ENCODE peak calls at places on chromosomes 4 and X, in four cellular contexts. J, Z, U and F are unnamed samples.

GRCh38 chr4:68021185-68021584 is 57.9 kb upstream of the TMPRSS11A start:
- DNase-seq in Z (no peak), J (peak; percentile 83), U (no peak), F (no peak)

GRCh38 chrX:10633722-10634121 is 13.3 kb upstream of the MID1 start:
- DNase-seq in Z (peak; percentile 69), J (peak; percentile 94), U (peak; percentile 39), F (no peak)

GRCh38 chrX:15973299-15973698 is 118.7 kb upstream of the AP1S2 start:
- DNase-seq in J (peak; percentile 1), U (no peak), Z (no peak), F (no peak)

GRCh38 chrX:386768-387575 is at the start of gene PPP2R3B:
- DNase-seq in J (peak; percentile 91), U (peak; percentile 89), Z (peak; percentile 100), F (peak; percentile 79)

GRCh38 chrX:123083924-123084323 is 100.2 kb upstream of the GRIA3 start:
- DNase-seq in U (no peak), J (peak; percentile 60), Z (no peak), F (no peak)

GRCh38 chrX:56564182-56564885 is 907 bp downstream of the UBQLN2 start:
- DNase-seq in J (peak; percentile 72), U (peak; percentile 15), Z (peak; percentile 78), F (no peak)

GRCh38 chrX:47191331-47191730 is 2.3 kb upstream of the UBA1 start:
- DNase-seq in U (no peak), Z (peak; percentile 60), J (no peak), F (no peak)

GRCh38 chr4:170090667-170091052 is 904 bp upstream of the AADAT start:
- DNase-seq in J (peak; percentile 29), Z (peak; percentile 81), U (no peak), F (no peak)

GRCh38 chrX:153576961-153577360 is 22.0 kb downstream of the CCNQ start:
- DNase-seq in J (no peak), Z (peak; percentile 52), U (no peak), F (no peak)

GRCh38 chrX:47776301-47776700 is 60.4 kb upstream of the ZNF81 start:
- DNase-seq in Z (no peak), U (no peak), J (no peak), F (no peak)

GRCh38 chrX:148135738-148136137 is 154.6 kb downstream of the FMR1NB start:
- DNase-seq in U (no peak), Z (no peak), J (peak; percentile 1), F (no peak)

GRCh38 chrX:96387801-96388200 is 296.8 kb upstream of the DIAPH2 start:
- DNase-seq in U (no peak), J (no peak), Z (no peak), F (no peak)

GRCh38 chr4:156615066-156615514 is 356.5 kb downstream of the PDGFC start:
- DNase-seq in Z (peak; percentile 70), J (peak; percentile 100), U (no peak), F (peak; percentile 91)

GRCh38 chrX:150486011-150486410 is 82.4 kb upstream of the MTM1 start:
- DNase-seq in J (peak; percentile 18), Z (no peak), U (peak; percentile 22), F (no peak)

GRCh38 chrX:129262912-129263311 is 260.4 kb downstream of the SMARCA1 start:
- DNase-seq in Z (no peak), J (no peak), U (no peak), F (no peak)

GRCh38 chrX:154411322-154411980 is at the start of gene TAFAZZIN:
- DNase-seq in U (peak; percentile 34), J (peak; percentile 27), Z (peak; percentile 97), F (no peak)

GRCh38 chr4:61299316-61299715 is 99.2 kb downstream of the ADGRL3 start:
- DNase-seq in J (no peak), Z (no peak), U (no peak), F (no peak)

GRCh38 chrX:23911436-23911835 is 3.6 kb downstream of the CXorf58 start:
- DNase-seq in Z (no peak), U (no peak), J (no peak), F (no peak)

GRCh38 chrX:134821370-134821769 is 163.1 kb upstream of the PLAC1 start:
- DNase-seq in J (peak; percentile 35), Z (peak; percentile 43), U (no peak), F (no peak)

GRCh38 chr4:1539132-1539755 is 133.0 kb upstream of the NKX1-1 start:
- DNase-seq in Z (no peak), J (no peak), U (no peak), F (no peak)

GRCh38 chr4:157221895-157222763 is 1.6 kb downstream of the GRIA2 start:
- DNase-seq in J (peak; percentile 8), Z (peak; percentile 81), U (no peak), F (no peak)

GRCh38 chr4:16550488-16550980 is 324.3 kb upstream of the TAPT1 start:
- DNase-seq in U (no peak), J (no peak), Z (no peak), F (no peak)

GRCh38 chr4:48047421-48047844 is 30.9 kb downstream of the NIPAL1 start:
- DNase-seq in U (no peak), Z (no peak), J (no peak), F (no peak)

GRCh38 chr4:184664445-184665210 is 15.1 kb downstream of the PRIMPOL start:
- DNase-seq in J (no peak), U (no peak), Z (no peak), F (no peak)

GRCh38 chr4:182537031-182537617 is 293.9 kb downstream of the TENM3 start:
- DNase-seq in Z (no peak), J (peak; percentile 61), U (no peak), F (no peak)

GRCh38 chr4:108834787-108835384 is 72.0 kb upstream of the ETNPPL start:
- DNase-seq in J (peak; percentile 46), Z (peak; percentile 60), U (no peak), F (no peak)

GRCh38 chr4:140426610-140427103 is 791 bp downstream of the CLGN start:
- DNase-seq in Z (no peak), U (no peak), J (no peak), F (no peak)

GRCh38 chrX:22203186-22203585 is 69.5 kb upstream of the CBLL2 start:
- DNase-seq in Z (no peak), J (no peak), U (no peak), F (no peak)

GRCh38 chrX:17591741-17592110 is 145.6 kb upstream of the SCML1 start:
- DNase-seq in U (no peak), J (peak; percentile 80), Z (no peak), F (no peak)

GRCh38 chr4:169114341-169114974 is 104.4 kb upstream of the CBR4 start:
- DNase-seq in U (no peak), J (no peak), Z (no peak), F (no peak)

GRCh38 chrX:48539345-48540014 is at the start of gene TBC1D25:
- DNase-seq in Z (peak; percentile 93), J (peak; percentile 92), U (peak; percentile 93), F (peak; percentile 82)

GRCh38 chr4:106587558-106587957 is 219.0 kb upstream of the GIMD1 start:
- DNase-seq in J (peak; percentile 83), U (no peak), Z (peak; percentile 64), F (peak; percentile 84)

GRCh38 chr4:185726931-185727330 is 85.1 kb downstream of the SORBS2 start:
- DNase-seq in U (no peak), J (no peak), Z (no peak), F (no peak)

GRCh38 chrX:117835034-117835433 is 281.6 kb downstream of the KLHL13 start:
- DNase-seq in J (no peak), U (no peak), Z (no peak), F (no peak)

GRCh38 chr4:110354460-110354859 is 121.5 kb upstream of the ENPEP start:
- DNase-seq in Z (no peak), J (no peak), U (no peak), F (no peak)

GRCh38 chrX:18725316-18725943 is 18.0 kb downstream of the PPEF1 start:
- DNase-seq in Z (no peak), J (no peak), U (no peak), F (no peak)

GRCh38 chr4:47528651-47529050 is 43.6 kb downstream of the ATP10D start:
- DNase-seq in U (no peak), Z (no peak), J (peak; percentile 94), F (peak; percentile 49)

GRCh38 chr4:151673913-151674520 is 86.8 kb downstream of the GATB start:
- DNase-seq in Z (no peak), J (no peak), U (no peak), F (no peak)

GRCh38 chrX:120145295-120145925 is 13.0 kb upstream of the RHOXF2 start:
- DNase-seq in Z (no peak), U (no peak), J (no peak), F (no peak)

GRCh38 chr4:5051210-5051691 is at the start of gene STK32B:
- DNase-seq in Z (peak; percentile 95), U (no peak), J (peak; percentile 75), F (no peak)
- TF ChIP-seq CTCF in Z (no peak), U (no peak), J (no peak), F (peak; percentile 33)

GRCh38 chrX:42976729-42977366 is 198.9 kb upstream of the PPP1R2C start:
- DNase-seq in U (no peak), Z (no peak), J (peak; percentile 2), F (no peak)
- TF ChIP-seq CTCF in U (no peak), Z (no peak), J (no peak), F (no peak)

DNA sequence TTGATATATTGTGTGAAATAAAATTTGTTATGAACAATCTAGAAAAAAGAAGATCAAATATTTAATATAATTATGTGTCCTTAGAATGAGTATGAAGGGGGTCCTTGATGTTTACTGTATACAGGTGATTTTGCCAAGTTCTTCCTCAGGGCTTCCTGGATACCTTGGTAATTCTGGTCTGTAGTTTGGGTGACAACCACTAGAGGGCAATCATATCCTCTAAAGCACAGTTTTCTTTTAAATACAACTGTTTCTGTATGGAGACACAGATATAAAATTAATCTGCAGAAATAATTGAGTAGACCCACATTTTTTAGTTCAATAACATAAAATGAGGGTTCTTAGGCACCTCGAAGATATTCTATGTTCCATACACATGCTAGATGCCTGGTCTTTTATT is 157.7 kb downstream of the SPANXN1 start:
- DNase-seq in U (peak; percentile 43), Z (peak; percentile 27), J (no peak), F (no peak)
- TF ChIP-seq CTCF in U (peak; percentile 69), Z (peak; percentile 53), J (peak; percentile 44), F (peak; percentile 28)

DNA sequence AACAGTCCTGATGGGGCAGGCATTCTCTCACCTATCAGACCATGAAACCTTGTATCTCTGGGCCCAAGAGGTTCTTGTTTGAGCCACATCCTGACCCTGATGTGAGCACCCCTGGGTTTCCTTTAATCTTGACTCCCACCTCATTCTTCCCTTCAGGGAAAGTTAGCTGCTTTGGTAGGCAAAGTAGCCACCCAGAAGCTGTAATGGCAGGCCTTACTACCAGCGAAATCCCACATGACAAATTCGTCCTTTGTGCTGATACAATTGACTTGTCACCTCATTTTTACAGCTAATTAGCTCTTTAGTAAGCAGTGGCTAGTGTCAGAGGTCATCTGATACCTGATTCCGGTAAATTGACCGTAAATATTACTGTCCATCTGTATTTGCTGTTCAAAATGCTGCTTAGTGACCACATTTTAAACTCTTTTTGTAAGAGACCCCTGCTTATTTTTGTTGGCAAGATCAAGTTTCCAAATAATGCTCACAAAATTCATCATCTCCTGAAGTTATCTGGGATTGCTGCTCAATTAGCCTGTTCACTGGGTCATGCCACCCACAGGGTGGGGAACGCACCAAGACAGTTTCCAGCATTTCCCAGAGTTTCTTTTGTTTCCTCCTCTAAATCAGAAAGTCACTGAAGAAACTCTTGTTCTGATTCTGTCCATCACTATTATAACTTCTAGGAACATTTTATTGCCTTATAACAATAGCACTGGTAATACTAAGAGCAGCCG is 329.7 kb downstream of the GPAT3 start:
- DNase-seq in Z (no peak), U (no peak), J (peak; percentile 16), F (no peak)
- TF ChIP-seq CTCF in Z (no peak), U (no peak), J (no peak), F (no peak)

GRCh38 chr4:111475001-111475400 is 670.3 kb upstream of the FAM241A start:
- DNase-seq in J (peak; percentile 21), Z (no peak), U (no peak), F (no peak)
- TF ChIP-seq CTCF in J (peak; percentile 38), Z (peak; percentile 65), U (peak; percentile 16), F (peak; percentile 58)